ENCODE peak calls at places on chromosomes 16 and 17, in four cellular contexts. W, Y, H and V are unnamed samples.

GRCh38 chr16:66204761-66205160 is 161.7 kb upstream of the CDH5 start:
- DNase-seq in W (no peak), Y (no peak), H (no peak), V (no peak)

GRCh38 chr17:78225088-78225865 is 6.2 kb upstream of the TMEM235 start:
- DNase-seq in W (no peak), Y (no peak), H (no peak), V (no peak)

GRCh38 chr16:86387461-86388440 is 122.6 kb upstream of the FOXF1 start:
- DNase-seq in W (no peak), Y (peak), H (no peak), V (peak)

GRCh38 chr17:60442271-60443201 is 20.2 kb downstream of the CHCT1 start:
- DNase-seq in W (no peak), Y (no peak), H (peak), V (no peak)

GRCh38 chr17:36198831-36199465 is 2.4 kb upstream of the CCL3L1 start:
- DNase-seq in W (no peak), Y (no peak), H (no peak), V (no peak)

GRCh38 chr17:14165672-14166071 is 71.0 kb downstream of the CDRT15 start:
- DNase-seq in W (no peak), Y (no peak), H (no peak), V (no peak)

GRCh38 chr16:59783191-59783590 is 1049.1 kb upstream of the GOT2 start:
- DNase-seq in W (no peak), Y (no peak), H (no peak), V (no peak)

GRCh38 chr16:67846063-67846319 is 742 bp upstream of the NUTF2 start:
- DNase-seq in W (no peak), Y (no peak), H (no peak), V (no peak)

GRCh38 chr16:9595393-9595792 is 503.9 kb downstream of the HAPSTR1 start:
- DNase-seq in W (no peak), Y (no peak), H (no peak), V (no peak)

GRCh38 chr16:26547681-26548080 is 519.0 kb upstream of the C16orf82 start:
- DNase-seq in W (no peak), Y (no peak), H (no peak), V (no peak)

GRCh38 chr16:66127459-66128362 is 238.8 kb upstream of the CDH5 start:
- DNase-seq in W (no peak), Y (no peak), H (no peak), V (no peak)

GRCh38 chr16:78487471-78487870 is 388.0 kb downstream of the WWOX start:
- DNase-seq in W (no peak), Y (no peak), H (no peak), V (no peak)

GRCh38 chr16:56457927-56458470 is 6.6 kb downstream of the OGFOD1 start:
- DNase-seq in W (no peak), Y (no peak), H (no peak), V (no peak)

GRCh38 chr17:44999433-44999832 is 31.3 kb upstream of the C1QL1 start:
- DNase-seq in W (no peak), Y (no peak), H (no peak), V (no peak)

GRCh38 chr17:3870871-3871306 is 22.0 kb downstream of the CAMKK1 start:
- DNase-seq in W (no peak), Y (peak), H (no peak), V (no peak)

GRCh38 chr17:57645950-57646686 is 99.0 kb downstream of the CCDC182 start:
- DNase-seq in W (no peak), Y (no peak), H (no peak), V (no peak)

GRCh38 chr17:17675416-17675815 is 5.8 kb upstream of the RAI1 start:
- DNase-seq in W (no peak), Y (no peak), H (no peak), V (no peak)

GRCh38 chr17:42832213-42832933 is 824 bp upstream of the PSME3 start:
- DNase-seq in W (no peak), Y (peak), H (peak), V (no peak)

GRCh38 chr17:48542114-48542955 is 2.6 kb downstream of the HOXB2 start:
- DNase-seq in W (no peak), Y (no peak), H (no peak), V (no peak)

GRCh38 chr16:56812884-56813283 is 52.1 kb upstream of the SLC12A3 start:
- DNase-seq in W (no peak), Y (no peak), H (peak), V (peak)

GRCh38 chr17:55794681-55795080 is 43.8 kb downstream of the PCTP start:
- DNase-seq in W (no peak), Y (no peak), H (no peak), V (no peak)

GRCh38 chr17:81512984-81513668 is 527 bp upstream of the ACTG1 start:
- DNase-seq in W (no peak), Y (no peak), H (peak), V (peak)

GRCh38 chr17:39769974-39770587 is 32.3 kb downstream of the GRB7 start:
- DNase-seq in W (peak), Y (no peak), H (peak), V (no peak)

GRCh38 chr17:16459271-16459670 is 32.7 kb downstream of the LRRC75A start:
- DNase-seq in W (no peak), Y (no peak), H (no peak), V (no peak)

GRCh38 chr17:64095144-64095882 is 34.6 kb downstream of the ERN1 start:
- DNase-seq in W (no peak), Y (no peak), H (no peak), V (no peak)

GRCh38 chr16:17414421-17414820 is 56.3 kb downstream of the XYLT1 start:
- DNase-seq in W (peak), Y (no peak), H (no peak), V (no peak)

GRCh38 chr16:70693231-70693671 is 7.4 kb upstream of the MTSS2 start:
- DNase-seq in W (no peak), Y (no peak), H (no peak), V (no peak)

DNA sequence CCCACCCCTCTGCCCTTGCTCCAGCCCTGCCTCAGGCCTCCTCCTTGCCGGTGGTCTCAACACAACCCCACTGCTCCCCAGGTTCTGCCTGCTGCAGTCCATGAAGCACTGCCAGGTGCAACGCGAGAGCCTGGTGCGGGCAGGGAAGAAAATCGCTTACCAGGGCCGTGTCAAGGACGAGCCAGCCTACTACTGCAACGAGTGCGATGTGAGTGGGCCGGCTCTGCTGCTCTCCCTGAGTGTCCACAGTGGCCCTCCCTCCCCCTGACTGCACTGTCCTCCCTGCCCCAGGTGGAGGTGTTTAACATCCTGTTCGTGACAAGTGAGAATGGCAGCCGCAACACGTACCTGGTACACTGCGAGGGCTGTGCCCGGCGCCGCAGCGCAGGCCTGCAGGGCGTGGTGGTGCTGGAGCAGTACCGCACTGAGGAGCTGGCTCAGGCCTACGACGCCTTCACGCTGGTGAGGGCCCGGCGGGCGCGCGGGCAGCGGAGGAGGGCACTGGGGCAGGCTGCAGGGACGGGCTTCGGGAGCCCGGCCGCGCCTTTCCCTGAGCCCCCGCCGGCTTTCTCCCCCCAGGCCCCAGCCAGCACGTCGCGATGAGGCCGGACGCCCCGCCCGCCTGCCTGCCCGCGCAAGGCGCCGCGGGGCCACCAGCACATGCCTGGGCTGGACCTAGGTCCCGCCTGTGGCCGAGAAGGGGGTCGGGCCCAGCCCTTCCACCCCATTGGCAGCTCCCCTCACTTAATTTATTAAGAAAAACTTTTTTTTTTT is 1.8 kb upstream of the TMEM88 start:
- DNase-seq in W (no peak), Y (no peak), H (no peak), V (no peak)
- TF ChIP-seq CHD4 in W (no peak), Y (no peak), H (no peak), V (no peak)

GRCh38 chr16:47143329-47143676 is 442 bp downstream of the NETO2 start:
- DNase-seq in W (no peak), Y (peak), H (peak), V (peak)

GRCh38 chr16:47143677-47144558 is at the start of gene NETO2:
- DNase-seq in W (no peak), Y (peak), H (peak), V (peak)

GRCh38 chr16:47142469-47143328 is 1.0 kb downstream of the NETO2 start:
- DNase-seq in W (no peak), Y (peak), H (no peak), V (peak)

GRCh38 chr16:47141773-47142468 is 1.8 kb downstream of the NETO2 start:
- DNase-seq in W (peak), Y (peak), H (peak), V (peak)

DNA sequence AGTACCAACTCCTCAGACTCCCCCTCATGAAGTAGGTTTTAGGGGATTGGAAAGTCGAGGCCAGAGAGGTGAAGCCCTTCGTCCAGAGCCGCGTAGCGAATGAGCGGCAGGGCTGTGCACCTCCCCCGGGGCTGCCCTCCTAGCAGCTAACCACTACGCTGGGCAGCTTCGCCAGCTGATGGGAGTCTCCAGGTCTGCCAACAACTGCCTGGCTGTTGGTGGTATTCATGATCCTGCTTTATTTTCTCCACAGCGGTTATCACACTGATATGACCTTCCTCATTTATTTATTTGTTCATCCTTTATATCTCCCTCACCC is 773 bp upstream of the NETO2 start:
- DNase-seq in W (no peak), Y (no peak), H (no peak), V (no peak)
- TF ChIP-seq CHD4 in W (no peak), Y (no peak), H (no peak), V (no peak)

GRCh38 chr16:87842209-87842869 is 27.0 kb downstream of the SLC7A5 start:
- DNase-seq in W (no peak), Y (no peak), H (peak), V (no peak)
- TF ChIP-seq CHD4 in W (no peak), Y (no peak), H (no peak), V (no peak)

DNA sequence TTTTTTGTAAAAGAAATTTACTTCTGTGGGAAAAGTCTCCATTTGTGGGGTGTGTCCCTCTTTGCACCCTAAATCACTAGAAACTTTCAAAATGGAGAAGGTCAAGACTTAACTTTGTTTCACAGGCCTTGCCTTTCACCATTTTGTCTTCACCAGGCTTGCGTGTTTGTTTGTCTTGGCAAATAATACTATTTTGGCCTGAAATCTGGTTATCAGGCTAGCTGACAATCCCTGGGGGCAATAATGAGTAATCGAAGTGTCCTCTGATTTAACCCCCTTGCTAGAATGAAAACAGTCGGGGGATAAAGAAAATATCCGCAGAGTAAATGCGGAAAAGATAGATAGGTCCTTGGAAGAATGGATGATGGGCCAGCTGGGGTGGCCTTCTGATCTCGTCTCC is 34.5 kb downstream of the SLC39A11 start:
- DNase-seq in W (no peak), Y (no peak), H (no peak), V (no peak)
- TF ChIP-seq CHD4 in W (no peak), Y (no peak), H (no peak), V (no peak)

GRCh38 chr16:14462811-14463210 is 167.2 kb downstream of the PARN start:
- DNase-seq in W (no peak), Y (no peak), H (no peak), V (no peak)
- TF ChIP-seq CHD4 in W (no peak), Y (no peak), H (no peak), V (no peak)

GRCh38 chr17:50099003-50099402 is 3.9 kb downstream of the PDK2 start:
- DNase-seq in W (no peak), Y (no peak), H (no peak), V (no peak)

GRCh38 chr17:50100480-50100883 is 5.3 kb downstream of the PDK2 start:
- DNase-seq in W (no peak), Y (no peak), H (no peak), V (no peak)

GRCh38 chr17:50102164-50102991 is 7.2 kb downstream of the PDK2 start:
- DNase-seq in W (no peak), Y (no peak), H (peak), V (no peak)

GRCh38 chr17:50101346-50102163 is 6.4 kb downstream of the PDK2 start:
- DNase-seq in W (no peak), Y (peak), H (no peak), V (no peak)

DNA sequence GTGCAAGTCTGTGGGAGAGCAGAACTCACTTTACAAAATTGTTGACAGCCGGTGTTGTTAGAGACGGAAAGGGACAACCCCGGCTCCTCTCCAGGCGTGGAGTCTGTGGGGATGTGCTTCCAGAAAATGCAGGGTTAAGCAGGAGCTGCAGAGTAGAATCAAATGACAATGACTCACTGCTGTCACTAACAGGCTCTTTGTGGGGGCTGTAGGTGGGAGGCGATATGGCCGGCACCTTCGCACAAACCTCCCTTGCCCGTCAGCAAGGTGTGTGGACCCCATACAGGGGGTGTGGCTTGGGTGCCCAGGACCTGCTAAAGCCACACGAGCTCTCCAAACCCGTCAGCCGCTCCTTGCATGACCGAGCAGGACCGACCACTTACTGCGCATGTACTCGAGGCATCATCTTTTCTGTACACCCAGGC is 5.8 kb downstream of the PDK2 start:
- DNase-seq in W (no peak), Y (no peak), H (no peak), V (no peak)
- TF ChIP-seq CHD4 in W (no peak), Y (no peak), H (no peak), V (peak)

DNA sequence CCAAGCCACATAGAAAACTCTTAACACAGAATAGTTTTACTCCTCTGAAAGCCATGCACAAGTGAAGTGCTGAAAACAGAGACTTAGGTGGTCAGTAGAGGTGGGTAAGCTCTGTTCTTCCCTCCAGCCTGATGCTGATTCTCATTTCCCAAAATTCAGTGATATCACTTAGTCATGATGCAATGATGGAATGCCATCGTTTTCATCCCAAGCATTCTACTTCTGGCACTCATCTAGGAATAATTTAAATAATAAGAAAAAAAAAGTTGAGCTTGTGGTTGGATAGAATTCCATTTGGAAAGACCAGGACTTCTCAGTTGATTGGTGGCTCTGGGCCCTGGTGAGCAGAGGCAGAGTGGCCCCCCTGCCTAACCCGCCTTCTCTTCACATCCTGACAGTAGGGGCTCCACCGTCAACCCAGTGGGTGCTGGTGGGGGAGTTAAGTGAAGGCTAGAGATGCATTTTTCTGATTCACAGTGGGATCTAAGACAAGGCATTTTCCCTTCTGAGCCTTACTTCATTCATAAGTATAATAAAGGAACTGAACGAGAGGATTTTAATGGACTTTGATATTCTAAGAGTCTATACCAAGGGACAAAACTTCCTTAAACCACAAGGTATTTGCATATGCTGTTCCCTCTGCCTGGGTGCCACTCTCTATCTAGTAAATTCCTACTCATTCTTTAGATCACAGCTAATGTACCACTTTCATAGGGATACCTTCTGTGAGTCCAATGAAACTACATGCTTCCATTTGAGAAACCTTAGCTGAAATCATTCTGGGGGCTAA is 310.3 kb upstream of the DYNLRB2 start:
- DNase-seq in W (no peak), Y (no peak), H (no peak), V (no peak)
- TF ChIP-seq CHD4 in W (no peak), Y (no peak), H (no peak), V (no peak)

GRCh38 chr17:4935650-4936049 is 3.6 kb downstream of the GP1BA start:
- DNase-seq in W (no peak), Y (no peak), H (no peak), V (no peak)

GRCh38 chr17:4933646-4934045 is 1.6 kb downstream of the GP1BA start:
- DNase-seq in W (no peak), Y (no peak), H (no peak), V (no peak)

GRCh38 chr17:4936436-4936835 is 3.4 kb downstream of the SLC25A11 start:
- DNase-seq in W (no peak), Y (no peak), H (no peak), V (no peak)

GRCh38 chr17:4932756-4933155 is 679 bp downstream of the GP1BA start:
- DNase-seq in W (no peak), Y (no peak), H (no peak), V (no peak)

DNA sequence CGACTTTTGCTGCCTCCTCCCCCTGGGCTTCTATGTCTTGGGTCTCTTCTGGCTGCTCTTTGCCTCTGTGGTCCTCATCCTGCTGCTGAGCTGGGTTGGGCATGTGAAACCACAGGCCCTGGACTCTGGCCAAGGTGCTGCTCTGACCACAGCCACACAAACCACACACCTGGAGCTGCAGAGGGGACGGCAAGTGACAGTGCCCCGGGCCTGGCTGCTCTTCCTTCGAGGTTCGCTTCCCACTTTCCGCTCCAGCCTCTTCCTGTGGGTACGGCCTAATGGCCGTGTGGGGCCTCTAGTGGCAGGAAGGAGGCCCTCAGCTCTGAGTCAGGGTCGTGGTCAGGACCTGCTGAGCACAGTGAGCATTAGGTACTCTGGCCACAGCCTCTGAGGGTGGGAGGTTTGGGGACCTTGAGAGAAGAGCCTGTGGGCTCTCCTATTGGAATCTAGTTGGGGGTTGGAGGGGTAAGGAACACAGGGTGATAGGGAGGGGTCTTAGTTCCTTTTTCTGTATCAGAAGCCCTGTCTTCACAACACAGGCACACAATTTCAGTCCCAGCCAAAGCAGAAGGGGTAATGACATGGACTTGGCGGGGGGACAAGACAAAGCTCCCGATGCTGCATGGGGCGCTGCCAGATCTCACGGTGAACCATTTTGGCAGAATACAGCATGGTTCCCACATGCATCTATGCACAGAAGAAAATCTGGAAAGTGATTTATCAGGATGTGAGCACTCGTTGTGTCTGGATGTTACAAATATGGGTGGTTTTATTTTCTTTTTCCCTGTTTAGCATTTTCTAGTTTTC is 2.3 kb downstream of the GP1BA start:
- DNase-seq in W (no peak), Y (peak), H (peak), V (no peak)
- TF ChIP-seq CHD4 in W (no peak), Y (no peak), H (no peak), V (no peak)